ENCODE peak calls at places on chromosome 11, in seven cellular contexts. One of them, this sample, is unnamed. For H3K9me3, the result is how much of the 10 kb centered on the place peaks cover.

GRCh38 chr11:120752668-120753067 is 241.1 kb downstream of the GRIK4 start:
- DNase-seq in thyroid gland: no peak
- DNase-seq in heart right ventricle: no peak
- DNase-seq in small intestine: no peak
- DNase-seq in CD8-positive, alpha-beta T cell: no peak
- DNase-seq in astrocyte: no peak
- DNase-seq in Caco-2: no peak
- DNase-seq in this sample: no peak

GRCh38 chr11:75196426-75196825 is 44.1 kb upstream of the TPBGL start:
- DNase-seq in thyroid gland: no peak
- DNase-seq in heart right ventricle: no peak
- DNase-seq in small intestine: no peak
- DNase-seq in CD8-positive, alpha-beta T cell: no peak
- DNase-seq in astrocyte: no peak
- DNase-seq in Caco-2: no peak
- DNase-seq in this sample: no peak

GRCh38 chr11:15190611-15191010 is 75.9 kb downstream of the INSC start:
- DNase-seq in thyroid gland: no peak
- DNase-seq in heart right ventricle: no peak
- DNase-seq in small intestine: no peak
- DNase-seq in CD8-positive, alpha-beta T cell: no peak
- DNase-seq in astrocyte: no peak
- DNase-seq in Caco-2: no peak
- DNase-seq in this sample: no peak

GRCh38 chr11:27255447-27255828 is 107.6 kb downstream of the CCDC34 start:
- DNase-seq in thyroid gland: no peak
- DNase-seq in heart right ventricle: no peak
- DNase-seq in small intestine: no peak
- DNase-seq in CD8-positive, alpha-beta T cell: no peak
- DNase-seq in astrocyte: peak
- DNase-seq in Caco-2: no peak
- DNase-seq in this sample: no peak

GRCh38 chr11:128482512-128483191 is 104.7 kb downstream of the ETS1 start:
- DNase-seq in thyroid gland: no peak
- DNase-seq in heart right ventricle: no peak
- DNase-seq in small intestine: no peak
- DNase-seq in CD8-positive, alpha-beta T cell: no peak
- DNase-seq in astrocyte: peak
- DNase-seq in Caco-2: no peak
- DNase-seq in this sample: no peak

GRCh38 chr11:69044111-69045013 is 4.4 kb upstream of the TPCN2 start:
- DNase-seq in thyroid gland: peak
- DNase-seq in heart right ventricle: peak
- DNase-seq in small intestine: peak
- DNase-seq in CD8-positive, alpha-beta T cell: no peak
- DNase-seq in astrocyte: peak
- DNase-seq in Caco-2: peak
- DNase-seq in this sample: peak

GRCh38 chr11:3732671-3733070 is 61.5 kb upstream of the CHRNA10 start:
- DNase-seq in thyroid gland: no peak
- DNase-seq in heart right ventricle: no peak
- DNase-seq in small intestine: no peak
- DNase-seq in CD8-positive, alpha-beta T cell: no peak
- DNase-seq in astrocyte: no peak
- DNase-seq in Caco-2: no peak
- DNase-seq in this sample: no peak

GRCh38 chr11:121762820-121763219 is 310.1 kb upstream of the SORL1-AS1 start:
- DNase-seq in thyroid gland: peak
- DNase-seq in heart right ventricle: no peak
- DNase-seq in small intestine: no peak
- DNase-seq in CD8-positive, alpha-beta T cell: no peak
- DNase-seq in astrocyte: peak
- DNase-seq in Caco-2: no peak
- DNase-seq in this sample: no peak

GRCh38 chr11:83691387-83692088 is 405.4 kb upstream of the CCDC90B start:
- DNase-seq in thyroid gland: peak
- DNase-seq in heart right ventricle: peak
- DNase-seq in small intestine: peak
- DNase-seq in CD8-positive, alpha-beta T cell: no peak
- DNase-seq in astrocyte: no peak
- DNase-seq in Caco-2: peak
- DNase-seq in this sample: no peak

GRCh38 chr11:20192151-20192550 is 31.9 kb upstream of the DBX1 start:
- DNase-seq in thyroid gland: no peak
- DNase-seq in heart right ventricle: no peak
- DNase-seq in small intestine: no peak
- DNase-seq in CD8-positive, alpha-beta T cell: no peak
- DNase-seq in astrocyte: no peak
- DNase-seq in Caco-2: no peak
- DNase-seq in this sample: no peak

GRCh38 chr11:119376197-119376847 is 5.2 kb downstream of the USP2 start:
- DNase-seq in thyroid gland: peak
- DNase-seq in heart right ventricle: no peak
- DNase-seq in small intestine: no peak
- DNase-seq in CD8-positive, alpha-beta T cell: no peak
- DNase-seq in astrocyte: no peak
- DNase-seq in Caco-2: no peak
- DNase-seq in this sample: no peak
- H3K4me3 ChIP-seq in thyroid gland: no peak
- H3K4me3 ChIP-seq in heart right ventricle: peak
- H3K4me3 ChIP-seq in small intestine: no peak
- H3K4me3 ChIP-seq in CD8-positive, alpha-beta T cell: no peak
- H3K4me3 ChIP-seq in astrocyte: no peak
- H3K4me3 ChIP-seq in Caco-2: no peak
- H3K4me3 ChIP-seq in this sample: no peak

DNA sequence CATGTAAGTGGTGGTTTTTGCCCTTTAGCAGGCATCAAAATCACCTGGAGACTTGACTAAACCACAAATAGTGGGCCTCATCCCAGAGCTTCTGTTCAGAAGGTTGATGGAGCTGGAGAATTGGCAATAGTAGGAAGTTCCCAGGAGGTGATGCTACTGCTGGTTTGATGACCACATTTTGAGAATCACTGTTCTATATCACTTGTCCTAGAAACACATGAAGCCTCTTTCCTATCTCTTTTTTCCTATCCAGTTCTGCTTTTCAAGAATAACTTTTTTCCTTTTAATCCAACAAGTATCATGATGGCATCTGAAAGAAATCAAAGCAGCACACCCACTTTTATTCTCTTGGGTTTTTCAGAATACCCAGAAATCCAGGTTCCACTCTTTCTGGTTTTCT is at the start of gene OR5D13:
- DNase-seq in thyroid gland: no peak
- DNase-seq in heart right ventricle: no peak
- DNase-seq in small intestine: no peak
- DNase-seq in CD8-positive, alpha-beta T cell: no peak
- DNase-seq in astrocyte: no peak
- DNase-seq in Caco-2: no peak
- DNase-seq in this sample: no peak
- H3K9me3 ChIP-seq in thyroid gland: under half
- H3K9me3 ChIP-seq in heart right ventricle: under half
- H3K9me3 ChIP-seq in small intestine: under half
- H3K9me3 ChIP-seq in CD8-positive, alpha-beta T cell: under half
- H3K9me3 ChIP-seq in astrocyte: under half
- H3K9me3 ChIP-seq in Caco-2: under half
- H3K9me3 ChIP-seq in this sample: under half

GRCh38 chr11:9266132-9266736 is 1.1 kb upstream of the DENND5A start:
- DNase-seq in thyroid gland: no peak
- DNase-seq in heart right ventricle: no peak
- DNase-seq in small intestine: no peak
- DNase-seq in CD8-positive, alpha-beta T cell: no peak
- DNase-seq in astrocyte: no peak
- DNase-seq in Caco-2: no peak
- DNase-seq in this sample: no peak
- H3K4me3 ChIP-seq in thyroid gland: no peak
- H3K4me3 ChIP-seq in heart right ventricle: no peak
- H3K4me3 ChIP-seq in small intestine: no peak
- H3K4me3 ChIP-seq in CD8-positive, alpha-beta T cell: no peak
- H3K4me3 ChIP-seq in astrocyte: no peak
- H3K4me3 ChIP-seq in Caco-2: no peak
- H3K4me3 ChIP-seq in this sample: no peak

GRCh38 chr11:2649848-2650247 is 49.9 kb downstream of the KCNQ1OT1 start:
- DNase-seq in thyroid gland: no peak
- DNase-seq in heart right ventricle: no peak
- DNase-seq in small intestine: no peak
- DNase-seq in CD8-positive, alpha-beta T cell: no peak
- DNase-seq in astrocyte: no peak
- DNase-seq in Caco-2: no peak
- DNase-seq in this sample: no peak
- H3K9me3 ChIP-seq in thyroid gland: under half
- H3K9me3 ChIP-seq in heart right ventricle: half or more
- H3K9me3 ChIP-seq in small intestine: under half
- H3K9me3 ChIP-seq in CD8-positive, alpha-beta T cell: under half
- H3K9me3 ChIP-seq in astrocyte: half or more
- H3K9me3 ChIP-seq in Caco-2: half or more
- H3K9me3 ChIP-seq in this sample: half or more

GRCh38 chr11:62443390-62444201 is 24.8 kb downstream of the SCGB1A1 start:
- DNase-seq in thyroid gland: peak
- DNase-seq in heart right ventricle: peak
- DNase-seq in small intestine: no peak
- DNase-seq in CD8-positive, alpha-beta T cell: no peak
- DNase-seq in astrocyte: no peak
- DNase-seq in Caco-2: no peak
- DNase-seq in this sample: no peak
- H3K4me3 ChIP-seq in thyroid gland: peak
- H3K4me3 ChIP-seq in heart right ventricle: peak
- H3K4me3 ChIP-seq in small intestine: no peak
- H3K4me3 ChIP-seq in CD8-positive, alpha-beta T cell: no peak
- H3K4me3 ChIP-seq in astrocyte: peak
- H3K4me3 ChIP-seq in Caco-2: no peak
- H3K4me3 ChIP-seq in this sample: no peak

DNA sequence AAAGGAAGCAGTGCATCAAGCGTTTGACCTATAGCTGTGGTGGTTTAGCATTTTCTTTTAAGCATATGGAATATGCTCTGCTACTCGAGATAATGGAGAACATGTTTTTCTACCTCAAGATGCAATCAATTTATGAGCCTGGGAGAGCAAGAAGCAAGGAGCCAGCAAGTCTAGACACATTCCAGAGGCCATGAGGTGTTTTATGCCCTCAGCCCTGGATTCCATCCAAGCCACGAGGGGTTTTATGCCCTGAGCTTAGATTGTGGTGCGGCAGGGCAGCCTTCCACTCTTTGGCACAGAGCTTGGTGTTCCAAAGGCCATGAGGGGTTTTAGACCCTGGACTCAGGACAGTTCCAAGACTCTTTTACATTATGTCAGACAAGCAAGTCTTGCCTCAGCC is 11.7 kb upstream of the DNAJB13 start:
- DNase-seq in thyroid gland: peak
- DNase-seq in heart right ventricle: no peak
- DNase-seq in small intestine: no peak
- DNase-seq in CD8-positive, alpha-beta T cell: no peak
- DNase-seq in astrocyte: peak
- DNase-seq in Caco-2: no peak
- DNase-seq in this sample: no peak
- H3K9me3 ChIP-seq in thyroid gland: under half
- H3K9me3 ChIP-seq in heart right ventricle: under half
- H3K9me3 ChIP-seq in small intestine: under half
- H3K9me3 ChIP-seq in CD8-positive, alpha-beta T cell: under half
- H3K9me3 ChIP-seq in astrocyte: under half
- H3K9me3 ChIP-seq in Caco-2: under half
- H3K9me3 ChIP-seq in this sample: under half

DNA sequence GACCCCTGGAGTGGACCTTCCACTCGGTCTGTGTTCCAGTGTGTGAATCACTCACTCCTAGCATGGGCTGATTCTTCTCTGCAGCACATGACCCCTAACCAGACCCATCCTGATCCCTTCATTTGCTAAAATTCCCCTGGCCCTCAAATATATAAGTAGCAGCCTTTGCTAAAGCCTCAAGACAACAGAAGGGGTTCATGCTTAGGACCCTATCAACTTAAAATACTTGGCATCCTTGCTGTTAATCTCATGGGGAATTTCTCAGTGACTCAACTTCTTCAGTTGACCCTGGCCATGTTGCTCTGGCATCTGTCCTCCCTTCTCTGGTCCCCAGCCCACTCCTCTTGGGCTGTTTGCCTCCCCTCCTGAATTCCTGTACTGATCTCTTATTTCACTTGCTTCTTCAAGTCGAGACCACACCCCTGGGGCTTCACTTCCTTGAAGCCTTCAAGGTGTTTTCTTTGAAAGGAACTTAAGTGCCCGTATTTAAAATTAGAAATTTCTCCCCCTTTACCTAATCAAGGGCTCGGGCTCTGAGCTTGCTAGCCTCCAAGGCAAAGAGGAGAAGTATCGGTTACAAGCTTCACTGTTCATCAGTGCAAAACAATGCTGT is 23.6 kb downstream of the NNMT start:
- DNase-seq in thyroid gland: no peak
- DNase-seq in heart right ventricle: no peak
- DNase-seq in small intestine: no peak
- DNase-seq in CD8-positive, alpha-beta T cell: no peak
- DNase-seq in astrocyte: no peak
- DNase-seq in Caco-2: no peak
- DNase-seq in this sample: no peak
- H3K4me3 ChIP-seq in thyroid gland: no peak
- H3K4me3 ChIP-seq in heart right ventricle: no peak
- H3K4me3 ChIP-seq in small intestine: no peak
- H3K4me3 ChIP-seq in CD8-positive, alpha-beta T cell: no peak
- H3K4me3 ChIP-seq in astrocyte: no peak
- H3K4me3 ChIP-seq in Caco-2: no peak
- H3K4me3 ChIP-seq in this sample: no peak

This sample was measured in mucosa of descending colon.